ENCODE peak calls at places on chromosome 19, in four cellular contexts. E is right lobe of liver, L is cardiac muscle cell, V is pancreas. M is an unnamed sample. For H3K4me1, the result is how much of the 10 kb centered on the place peaks cover.

GRCh38 chr19:5937550-5937949 is 23.5 kb downstream of the CAPS start:
- DNase-seq in E (no peak), L (no peak), V (no peak), M (no peak)

GRCh38 chr19:16366433-16367268 is 42.0 kb downstream of the KLF2 start:
- DNase-seq in L (no peak), V (no peak), E (no peak), M (peak)

GRCh38 chr19:6048808-6049405 is 61.4 kb downstream of the RFX2 start:
- DNase-seq in L (peak), V (peak), E (peak), M (peak)

GRCh38 chr19:58474291-58474996 is 1.7 kb upstream of the ZNF446 start:
- DNase-seq in V (no peak), E (peak), L (peak), M (no peak)

GRCh38 chr19:4976412-4977298 is 7.7 kb downstream of the KDM4B start:
- DNase-seq in L (peak), E (peak), V (no peak), M (no peak)

GRCh38 chr19:2446390-2446789 is 10.4 kb downstream of the LMNB2 start:
- DNase-seq in L (no peak), E (no peak), V (no peak), M (no peak)

GRCh38 chr19:5605362-5605761 is 17.2 kb downstream of the SAFB2 start:
- DNase-seq in V (no peak), E (no peak), L (no peak), M (no peak)

GRCh38 chr19:39679791-39680168 is 24.1 kb downstream of the LGALS16 start:
- DNase-seq in E (no peak), V (no peak), L (no peak), M (no peak)

GRCh38 chr19:18259848-18260247 is 14.4 kb downstream of the IQCN start:
- DNase-seq in V (no peak), L (peak), E (no peak), M (no peak)

GRCh38 chr19:33868076-33868735 is 71.5 kb downstream of the KCTD15 start:
- DNase-seq in V (no peak), L (peak), E (no peak), M (no peak)

GRCh38 chr19:55667958-55668357 is 7.1 kb upstream of the EPN1 start:
- DNase-seq in V (no peak), E (no peak), L (no peak), M (no peak)

GRCh38 chr19:30743702-30744101 is 371.5 kb downstream of the ZNF536 start:
- DNase-seq in V (no peak), E (no peak), L (no peak), M (no peak)

GRCh38 chr19:24060687-24061356 is 26.2 kb upstream of the ZNF254 start:
- DNase-seq in E (no peak), V (no peak), L (no peak), M (no peak)

GRCh38 chr19:49149652-49150105 is 5.5 kb downstream of the HRC start:
- DNase-seq in L (peak), V (peak), E (peak), M (no peak)

GRCh38 chr19:17282488-17283256 is 971 bp downstream of the ANKLE1 start:
- DNase-seq in E (peak), V (peak), L (peak), M (peak)

GRCh38 chr19:1648156-1648925 is 4.1 kb downstream of the TCF3 start:
- DNase-seq in E (no peak), L (no peak), V (no peak), M (no peak)

GRCh38 chr19:19354007-19354406 is 33.4 kb downstream of the MAU2 start:
- DNase-seq in V (no peak), E (no peak), L (no peak), M (no peak)

GRCh38 chr19:48598996-48599626 is 7.4 kb upstream of the SPACA4 start:
- DNase-seq in V (no peak), E (no peak), L (no peak), M (no peak)

GRCh38 chr19:20969498-20969897 is 46.4 kb downstream of the ZNF85 start:
- DNase-seq in E (no peak), L (no peak), V (peak), M (no peak)

GRCh38 chr19:20969898-20970297 is 46.8 kb downstream of the ZNF85 start:
- DNase-seq in E (no peak), V (peak), L (no peak), M (no peak)

GRCh38 chr19:20968092-20968491 is 45.0 kb downstream of the ZNF85 start:
- DNase-seq in L (no peak), E (no peak), V (no peak), M (no peak)

GRCh38 chr19:20964798-20965197 is 41.7 kb downstream of the ZNF85 start:
- DNase-seq in V (no peak), L (no peak), E (no peak), M (no peak)
- TF ChIP-seq CTCF in V (no peak), L (no peak), E (no peak), M (no peak)

GRCh38 chr19:7871280-7871529 is 3.0 kb downstream of the PRR36 start:
- DNase-seq in E (no peak), V (no peak), L (no peak), M (no peak)
- H3K4me3 ChIP-seq in E (no peak), V (no peak), L (no peak), M (no peak)

GRCh38 chr19:15298847-15299567 is 33.3 kb downstream of the BRD4 start:
- DNase-seq in E (no peak), V (no peak), L (no peak), M (no peak)

GRCh38 chr19:15297416-15298224 is 34.7 kb downstream of the BRD4 start:
- DNase-seq in V (peak), E (no peak), L (peak), M (no peak)

GRCh38 chr19:15303105-15303780 is 29.1 kb downstream of the BRD4 start:
- DNase-seq in V (no peak), E (no peak), L (no peak), M (no peak)

GRCh38 chr19:15299568-15300409 is 32.5 kb downstream of the BRD4 start:
- DNase-seq in L (peak), V (no peak), E (no peak), M (no peak)

GRCh38 chr19:15300533-15301194 is 31.7 kb downstream of the BRD4 start:
- DNase-seq in L (peak), V (no peak), E (no peak), M (no peak)
- H3K4me1 ChIP-seq in L (half or more), V (half or more), E (half or more), M (half or more)

DNA sequence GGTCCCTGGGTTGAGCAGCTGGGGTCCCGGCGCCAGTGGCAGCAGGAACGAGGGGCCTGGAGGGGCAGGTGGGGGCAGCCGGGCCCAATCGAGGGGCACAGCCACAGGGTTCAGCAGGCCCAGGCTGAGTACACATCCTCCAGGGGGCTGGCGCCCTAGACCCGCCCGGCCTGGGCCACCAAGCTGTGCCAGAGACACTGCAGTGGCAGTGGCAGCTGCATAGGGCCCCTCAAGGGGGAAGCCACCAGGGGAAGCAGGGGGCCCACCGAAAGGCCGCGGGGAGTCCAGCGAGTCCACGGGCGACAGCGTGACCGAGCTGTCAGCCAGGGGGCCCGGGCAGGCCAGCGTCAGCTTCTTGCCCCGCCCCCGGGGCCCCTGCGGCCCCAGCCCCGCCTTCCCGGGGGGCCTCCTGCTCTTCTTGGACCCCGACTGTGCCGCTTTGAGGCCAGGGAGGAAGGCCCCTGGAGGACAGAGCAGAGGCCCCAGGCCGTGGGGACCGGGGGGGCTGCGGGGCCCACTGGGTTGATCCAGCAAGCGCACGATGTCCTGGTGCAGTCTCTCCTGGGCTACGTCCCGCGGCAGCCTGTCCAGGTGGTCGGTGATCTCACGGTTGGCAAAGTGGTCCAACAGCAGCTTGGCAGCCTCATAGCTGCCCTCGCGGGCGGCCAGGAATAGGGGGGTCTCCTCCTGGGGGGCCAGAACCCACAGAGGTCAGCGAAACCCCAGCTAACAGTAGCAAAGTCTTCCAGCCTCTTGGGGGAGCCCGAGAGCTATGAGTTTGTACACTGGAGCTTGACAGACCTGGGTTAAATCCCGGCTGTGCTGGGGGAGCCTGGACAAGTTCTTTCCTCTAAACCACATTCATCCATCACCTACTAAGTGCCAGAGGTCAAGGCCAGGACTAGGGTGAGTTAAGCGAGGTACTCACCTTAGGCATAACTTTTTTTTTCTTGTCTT is 39.5 kb downstream of the NOTCH3 start:
- DNase-seq in V (no peak), E (no peak), L (no peak), M (no peak)
- TF ChIP-seq CTCF in V (no peak), E (peak), L (peak), M (no peak)

DNA sequence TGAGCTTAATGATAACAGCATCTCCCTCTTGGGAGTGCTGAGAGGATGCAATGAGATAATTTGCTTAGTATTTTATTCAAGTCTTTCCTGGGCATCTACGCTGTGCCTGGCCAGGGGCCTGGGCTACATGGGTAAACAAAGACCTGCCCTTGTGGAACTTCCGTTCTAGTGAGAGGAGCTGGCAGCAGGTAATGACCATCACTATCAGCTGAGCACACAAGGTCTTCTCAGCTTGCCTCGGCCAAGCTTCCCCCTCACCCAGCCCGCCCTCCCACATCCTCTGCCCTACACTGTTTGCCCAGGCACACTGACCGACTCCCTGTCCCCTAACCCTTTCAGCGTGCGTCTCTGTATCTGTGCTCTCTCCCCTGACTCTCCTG is 8.6 kb upstream of the FKRP start:
- DNase-seq in V (no peak), L (no peak), E (peak), M (no peak)
- H3K4me3 ChIP-seq in V (no peak), L (no peak), E (no peak), M (no peak)

GRCh38 chr19:13022859-13023636 is 27.8 kb downstream of the NFIX start:
- DNase-seq in E (peak), L (peak), V (peak), M (no peak)

GRCh38 chr19:13024958-13025653 is 29.8 kb downstream of the NFIX start:
- DNase-seq in V (no peak), E (no peak), L (no peak), M (no peak)

GRCh38 chr19:13025819-13026477 is 30.7 kb downstream of the NFIX start:
- DNase-seq in L (no peak), V (no peak), E (no peak), M (no peak)

GRCh38 chr19:13023666-13024065 is 28.4 kb downstream of the NFIX start:
- DNase-seq in V (no peak), E (no peak), L (peak), M (no peak)

GRCh38 chr19:13024126-13024957 is 29.1 kb downstream of the NFIX start:
- DNase-seq in L (peak), V (no peak), E (no peak), M (no peak)
- H3K4me1 ChIP-seq in L (under half), V (under half), E (under half), M (under half)

GRCh38 chr19:52211926-52212571 is 22.2 kb downstream of the PPP2R1A start:
- DNase-seq in V (no peak), L (no peak), E (no peak), M (no peak)

GRCh38 chr19:52212572-52213255 is 22.9 kb downstream of the PPP2R1A start:
- DNase-seq in L (no peak), V (no peak), E (no peak), M (no peak)

GRCh38 chr19:52211203-52211602 is 21.4 kb downstream of the PPP2R1A start:
- DNase-seq in V (no peak), L (no peak), E (no peak), M (no peak)

GRCh38 chr19:52216401-52216800 is 26.5 kb downstream of the PPP2R1A start:
- DNase-seq in V (no peak), E (no peak), L (no peak), M (no peak)

GRCh38 chr19:52214241-52214640 is 24.4 kb downstream of the PPP2R1A start:
- DNase-seq in V (no peak), E (no peak), L (no peak), M (no peak)
- TF ChIP-seq CTCF in V (no peak), E (no peak), L (no peak), M (no peak)

GRCh38 chr19:29115181-29115580 is 97.8 kb downstream of the UQCRFS1 start:
- DNase-seq in L (no peak), E (no peak), V (no peak), M (no peak)
- H3K4me3 ChIP-seq in L (no peak), E (no peak), V (no peak), M (no peak)

GRCh38 chr19:46372901-46373572 is 26.1 kb downstream of the PPP5C start:
- DNase-seq in L (peak), E (peak), V (peak), M (no peak)
- H3K4me1 ChIP-seq in L (under half), E (under half), V (under half), M (under half)

M was measured in CD8-positive, alpha-beta T cell.